ENCODE peak calls at places on chromosomes 16 and 17, in eight cellular contexts. S, F, X, I, O, H, Y and M are unnamed samples. For H3K4me1, the result is how much of the 10 kb centered on the place peaks cover.

GRCh38 chr16:65071371-65072311 is 50.2 kb downstream of the CDH11 start:
- DNase-seq in S (peak), F (peak), X (peak), I (no peak), O (no peak), H (peak), Y (no peak), M (no peak)

GRCh38 chr17:50562266-50563094 is 2.0 kb downstream of the CACNA1G start:
- DNase-seq in S (no peak), F (no peak), X (no peak), I (no peak), O (peak), H (no peak), Y (no peak), M (no peak)

GRCh38 chr17:75061055-75061438 is 14.0 kb downstream of the KCTD2 start:
- DNase-seq in S (no peak), F (no peak), X (no peak), I (no peak), O (no peak), H (no peak), Y (no peak), M (no peak)

GRCh38 chr16:16861546-16861945 is 482.6 kb downstream of the NPIPA7 start:
- DNase-seq in S (no peak), F (no peak), X (peak), I (peak), O (peak), H (no peak), Y (peak), M (peak)

GRCh38 chr16:14489460-14489859 is 140.6 kb downstream of the PARN start:
- DNase-seq in S (no peak), F (no peak), X (no peak), I (no peak), O (peak), H (no peak), Y (peak), M (no peak)

GRCh38 chr17:47846741-47847340 is 4.1 kb downstream of the SP6 start:
- DNase-seq in S (no peak), F (no peak), X (no peak), I (no peak), O (peak), H (no peak), Y (no peak), M (no peak)

GRCh38 chr17:68053237-68054030 is 17.9 kb downstream of the KPNA2 start:
- DNase-seq in S (peak), F (peak), X (peak), I (no peak), O (no peak), H (peak), Y (no peak), M (no peak)

GRCh38 chr17:29560306-29560705 is 6.5 kb downstream of the ABHD15 start:
- DNase-seq in S (no peak), F (no peak), X (no peak), I (peak), O (no peak), H (no peak), Y (no peak), M (no peak)

GRCh38 chr16:50821586-50821985 is 79.7 kb downstream of the CYLD start:
- DNase-seq in S (no peak), F (no peak), X (no peak), I (no peak), O (peak), H (no peak), Y (no peak), M (no peak)
- TF ChIP-seq CTCF in S (no peak), F (no peak), X (no peak), I (no peak), O (peak), H (no peak), Y (no peak), M (no peak)

GRCh38 chr16:68993885-68994284 is 111.6 kb upstream of the HAS3 start:
- DNase-seq in S (no peak), F (no peak), X (peak), I (no peak), O (no peak), H (no peak), Y (peak), M (no peak)

GRCh38 chr16:68995011-68995504 is 110.4 kb upstream of the HAS3 start:
- DNase-seq in S (no peak), F (no peak), X (peak), I (no peak), O (peak), H (no peak), Y (peak), M (no peak)

GRCh38 chr16:68992521-68992920 is 112.9 kb upstream of the HAS3 start:
- DNase-seq in S (no peak), F (no peak), X (peak), I (no peak), O (no peak), H (no peak), Y (peak), M (no peak)

GRCh38 chr16:68993421-68993820 is 112.0 kb upstream of the HAS3 start:
- DNase-seq in S (no peak), F (no peak), X (no peak), I (no peak), O (no peak), H (no peak), Y (no peak), M (no peak)

DNA sequence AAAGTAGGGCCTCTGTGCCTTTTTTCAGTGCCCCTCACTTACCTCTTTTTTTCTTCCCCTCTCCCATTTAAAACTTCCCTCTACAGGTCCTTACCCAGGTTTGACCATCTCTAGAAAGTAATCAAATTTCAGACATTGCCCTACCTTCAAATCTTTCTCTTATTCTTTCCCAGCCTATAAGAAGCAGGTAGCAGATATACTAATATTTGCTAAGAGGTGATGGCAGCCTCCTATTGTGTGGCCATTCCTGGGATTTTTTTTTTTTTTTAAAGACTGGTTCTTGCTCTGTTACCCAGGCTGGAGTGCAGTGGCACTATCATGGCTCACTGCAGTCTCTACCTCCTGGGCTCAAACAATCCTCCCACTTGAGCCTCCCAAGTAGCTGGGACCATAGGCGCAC is 111.1 kb upstream of the HAS3 start:
- DNase-seq in S (no peak), F (no peak), X (no peak), I (no peak), O (peak), H (no peak), Y (no peak), M (no peak)
- H3K27ac ChIP-seq in S (no peak), F (no peak), X (peak), I (no peak), O (peak), H (no peak), Y (peak), M (peak)

DNA sequence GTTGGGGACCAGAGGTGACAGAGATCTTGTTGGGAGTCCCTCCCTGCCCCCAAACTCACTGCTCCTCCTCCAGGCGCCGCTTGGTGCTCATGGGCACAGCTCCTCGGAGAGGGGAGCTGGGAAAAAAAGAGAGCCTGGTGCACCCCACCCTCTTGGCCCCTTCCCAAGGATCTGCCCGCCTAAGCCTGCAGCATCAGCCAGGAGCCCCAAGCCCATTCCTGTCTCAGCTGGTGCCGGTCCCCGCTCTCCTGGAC is 400 bp downstream of the HCFC1R1 start:
- DNase-seq in S (no peak), F (no peak), X (peak), I (peak), O (peak), H (peak), Y (peak), M (peak)
- H3K4me1 ChIP-seq in S (half or more), F (under half), X (under half), I (under half), O (under half), H (under half), Y (under half), M (under half)

DNA sequence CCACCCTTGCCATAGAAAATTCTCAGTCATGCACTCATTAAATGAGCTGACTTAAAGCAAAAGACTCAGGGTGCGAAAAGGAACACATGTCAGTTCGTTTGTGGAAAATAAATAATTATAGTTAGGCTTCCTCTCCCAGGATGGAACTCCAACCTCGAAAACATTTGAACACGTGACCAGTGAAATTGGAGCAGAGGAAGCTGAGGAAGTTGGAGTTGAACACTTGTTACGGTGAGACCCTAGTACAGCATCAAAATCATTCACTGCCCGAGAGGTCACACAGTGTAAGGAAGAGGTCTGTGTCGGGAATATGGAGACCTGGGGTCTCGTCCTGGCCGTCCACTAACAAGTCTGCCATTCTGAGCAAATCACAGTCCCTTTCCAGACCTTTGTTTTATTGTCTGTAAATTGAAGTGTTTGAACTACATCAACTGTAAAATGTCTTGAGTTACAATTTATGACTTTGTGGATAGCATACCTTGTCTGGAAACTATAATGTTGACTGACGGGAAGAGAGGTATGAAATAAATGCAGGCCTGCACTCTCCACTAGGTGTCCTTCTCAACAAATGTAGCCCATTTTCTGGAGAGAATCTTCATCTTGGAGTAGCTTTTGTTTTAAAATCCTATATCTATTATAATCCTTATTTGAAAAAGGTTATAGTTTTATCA is 7.7 kb downstream of the PSMD7 start:
- DNase-seq in S (no peak), F (no peak), X (no peak), I (no peak), O (peak), H (no peak), Y (peak), M (no peak)
- TF ChIP-seq CTCF in S (no peak), F (peak), X (peak), I (peak), O (peak), H (no peak), Y (peak), M (no peak)

DNA sequence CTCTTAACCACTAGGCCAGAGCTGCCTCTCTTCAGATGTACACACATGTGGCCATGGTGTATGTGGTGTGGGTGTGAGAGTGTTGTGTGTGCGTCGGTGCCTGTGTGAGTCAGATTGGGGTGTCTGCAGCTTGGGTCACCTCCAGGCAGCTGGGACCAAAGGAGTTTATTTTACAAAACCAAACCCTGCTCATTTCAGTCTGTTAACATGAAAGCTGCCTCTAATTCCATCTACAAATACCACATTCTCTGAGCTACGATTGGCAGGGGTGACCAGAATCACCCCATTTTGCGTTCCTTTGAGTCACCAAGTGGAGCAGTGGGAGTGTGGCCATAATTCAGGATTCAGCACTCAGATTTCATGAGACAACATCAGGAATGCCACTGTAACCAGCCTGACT is 105.3 kb downstream of the IRX5 start:
- DNase-seq in S (no peak), F (no peak), X (no peak), I (no peak), O (no peak), H (no peak), Y (no peak), M (no peak)
- H3K27ac ChIP-seq in S (no peak), F (no peak), X (no peak), I (no peak), O (no peak), H (no peak), Y (no peak), M (no peak)

GRCh38 chr17:73293480-73293911 is 18.3 kb downstream of the CDC42EP4 start:
- DNase-seq in S (peak), F (peak), X (peak), I (no peak), O (no peak), H (peak), Y (no peak), M (peak)
- H3K4me1 ChIP-seq in S (half or more), F (under half), X (half or more), I (under half), O (under half), H (under half), Y (half or more), M (under half)